ENCODE peak calls at places on chromosomes 13 and 19, in six cellular contexts. One of them, this sample, is unnamed.

GRCh38 chr19:15468675-15469512 is 4.5 kb upstream of the RASAL3 start:
- DNase-seq in MM.1S: no peak
- DNase-seq in hepatocyte: no peak
- DNase-seq in OCI-LY7: no peak
- DNase-seq in PC-3: no peak
- DNase-seq in neural progenitor cell: no peak
- DNase-seq in this sample: no peak

GRCh38 chr13:49367640-49368431 is 76.0 kb downstream of the CAB39L start:
- DNase-seq in MM.1S: no peak
- DNase-seq in PC-3: no peak
- DNase-seq in OCI-LY7: no peak
- DNase-seq in neural progenitor cell: peak; percentile 67
- DNase-seq in hepatocyte: no peak
- DNase-seq in this sample: peak; percentile 79

GRCh38 chr19:38869160-38869835 is 8.8 kb downstream of the RINL start:
- DNase-seq in neural progenitor cell: no peak
- DNase-seq in OCI-LY7: peak; percentile 65
- DNase-seq in hepatocyte: no peak
- DNase-seq in PC-3: no peak
- DNase-seq in MM.1S: no peak
- DNase-seq in this sample: peak; percentile 70

GRCh38 chr13:114105351-114106225 is 26.8 kb downstream of the RASA3 start:
- DNase-seq in hepatocyte: no peak
- DNase-seq in PC-3: no peak
- DNase-seq in neural progenitor cell: no peak
- DNase-seq in MM.1S: no peak
- DNase-seq in OCI-LY7: no peak
- DNase-seq in this sample: no peak

GRCh38 chr13:43057653-43058317 is 34.4 kb downstream of the DNAJC15 start:
- DNase-seq in MM.1S: no peak
- DNase-seq in hepatocyte: no peak
- DNase-seq in OCI-LY7: peak; percentile 23
- DNase-seq in PC-3: no peak
- DNase-seq in neural progenitor cell: peak; percentile 35
- DNase-seq in this sample: peak; percentile 27

GRCh38 chr13:111251646-111252448 is 68.6 kb upstream of the TEX29 start:
- DNase-seq in neural progenitor cell: no peak
- DNase-seq in PC-3: no peak
- DNase-seq in OCI-LY7: no peak
- DNase-seq in MM.1S: no peak
- DNase-seq in hepatocyte: no peak
- DNase-seq in this sample: no peak

GRCh38 chr19:23917856-23918255 is 3.2 kb downstream of the ZNF726 start:
- DNase-seq in OCI-LY7: no peak
- DNase-seq in hepatocyte: no peak
- DNase-seq in neural progenitor cell: no peak
- DNase-seq in MM.1S: no peak
- DNase-seq in PC-3: no peak
- DNase-seq in this sample: no peak

GRCh38 chr13:43293561-43293960 is 270.2 kb downstream of the DNAJC15 start:
- DNase-seq in hepatocyte: no peak
- DNase-seq in neural progenitor cell: no peak
- DNase-seq in MM.1S: no peak
- DNase-seq in PC-3: no peak
- DNase-seq in OCI-LY7: no peak
- DNase-seq in this sample: no peak

GRCh38 chr19:41230067-41230857 is 11.2 kb downstream of the AXL start:
- DNase-seq in PC-3: no peak
- DNase-seq in OCI-LY7: no peak
- DNase-seq in neural progenitor cell: no peak
- DNase-seq in MM.1S: no peak
- DNase-seq in hepatocyte: no peak
- DNase-seq in this sample: no peak

GRCh38 chr13:94968040-94968756 is 255.9 kb upstream of the SOX21 start:
- DNase-seq in MM.1S: no peak
- DNase-seq in OCI-LY7: no peak
- DNase-seq in neural progenitor cell: peak; percentile 86
- DNase-seq in PC-3: no peak
- DNase-seq in hepatocyte: peak; percentile 36
- DNase-seq in this sample: peak; percentile 83

GRCh38 chr19:7179917-7180306 is 110.4 kb downstream of the ZNF557 start:
- DNase-seq in OCI-LY7: no peak
- DNase-seq in neural progenitor cell: no peak
- DNase-seq in hepatocyte: no peak
- DNase-seq in PC-3: no peak
- DNase-seq in MM.1S: no peak
- DNase-seq in this sample: no peak

GRCh38 chr19:2636897-2637683 is 65.4 kb downstream of the GNG7 start:
- DNase-seq in OCI-LY7: peak; percentile 68
- DNase-seq in neural progenitor cell: peak; percentile 76
- DNase-seq in hepatocyte: peak; percentile 77
- DNase-seq in MM.1S: peak; percentile 66
- DNase-seq in PC-3: peak; percentile 58
- DNase-seq in this sample: peak; percentile 75

GRCh38 chr19:43504426-43505185 is at the start of gene PHLDB3:
- DNase-seq in MM.1S: peak; percentile 39
- DNase-seq in PC-3: peak; percentile 17
- DNase-seq in OCI-LY7: no peak
- DNase-seq in neural progenitor cell: no peak
- DNase-seq in hepatocyte: peak; percentile 77
- DNase-seq in this sample: peak; percentile 65

GRCh38 chr19:19405919-19406877 is 723 bp downstream of the GATAD2A start:
- DNase-seq in neural progenitor cell: peak; percentile 80
- DNase-seq in PC-3: peak; percentile 54
- DNase-seq in OCI-LY7: peak; percentile 52
- DNase-seq in hepatocyte: peak; percentile 75
- DNase-seq in MM.1S: peak; percentile 25
- DNase-seq in this sample: peak; percentile 83

GRCh38 chr13:113029487-113030258 is 60.7 kb downstream of the MCF2L start:
- DNase-seq in PC-3: peak; percentile 46
- DNase-seq in MM.1S: peak; percentile 20
- DNase-seq in neural progenitor cell: peak; percentile 70
- DNase-seq in hepatocyte: peak; percentile 69
- DNase-seq in OCI-LY7: peak; percentile 34
- DNase-seq in this sample: peak; percentile 81

GRCh38 chr19:6767081-6767356 is 216 bp downstream of the SH2D3A start:
- DNase-seq in OCI-LY7: peak; percentile 81
- DNase-seq in neural progenitor cell: peak; percentile 34
- DNase-seq in hepatocyte: no peak
- DNase-seq in MM.1S: peak; percentile 71
- DNase-seq in PC-3: peak; percentile 90
- DNase-seq in this sample: peak; percentile 36

GRCh38 chr13:50222569-50223332 is 207.5 kb downstream of the KCNRG start:
- DNase-seq in hepatocyte: peak; percentile 44
- DNase-seq in MM.1S: peak; percentile 80
- DNase-seq in neural progenitor cell: no peak
- DNase-seq in OCI-LY7: no peak
- DNase-seq in PC-3: peak; percentile 66
- DNase-seq in this sample: no peak

GRCh38 chr13:41061914-41062837 is 867 bp downstream of the WBP4 start:
- DNase-seq in hepatocyte: peak; percentile 86
- DNase-seq in OCI-LY7: no peak
- DNase-seq in MM.1S: peak; percentile 39
- DNase-seq in PC-3: peak; percentile 44
- DNase-seq in neural progenitor cell: no peak
- DNase-seq in this sample: peak; percentile 76

GRCh38 chr19:20072936-20073335 is 4.9 kb upstream of the ZNF90 start:
- DNase-seq in PC-3: no peak
- DNase-seq in MM.1S: no peak
- DNase-seq in neural progenitor cell: no peak
- DNase-seq in OCI-LY7: no peak
- DNase-seq in hepatocyte: no peak
- DNase-seq in this sample: no peak

DNA sequence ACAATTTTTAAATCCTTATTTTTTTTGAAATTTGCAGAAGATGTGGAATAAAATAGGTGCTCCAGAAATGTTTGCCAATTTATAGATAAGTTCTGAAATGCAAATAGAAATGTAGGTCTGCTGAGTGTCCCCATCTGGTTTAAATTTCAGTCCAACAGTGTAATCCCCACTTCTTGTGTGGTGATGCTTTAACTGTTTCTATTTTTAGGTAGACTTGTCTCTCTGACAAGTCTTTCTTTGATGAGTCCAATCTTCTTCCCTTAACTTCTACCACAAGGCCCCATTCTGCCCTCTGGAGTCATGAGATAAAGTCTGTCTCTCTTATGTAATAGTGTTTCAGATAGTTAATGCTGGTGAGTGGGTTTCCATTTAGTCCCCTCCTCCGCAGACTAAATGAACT is 390.4 kb downstream of the RFC3 start:
- DNase-seq in hepatocyte: no peak
- DNase-seq in MM.1S: no peak
- DNase-seq in neural progenitor cell: no peak
- DNase-seq in PC-3: no peak
- DNase-seq in OCI-LY7: no peak
- DNase-seq in this sample: no peak
- TF ChIP-seq EZH2phosphoT487 in hepatocyte: no peak
- TF ChIP-seq EZH2phosphoT487 in MM.1S: no peak
- TF ChIP-seq EZH2phosphoT487 in neural progenitor cell: no peak
- TF ChIP-seq EZH2phosphoT487 in PC-3: no peak
- TF ChIP-seq EZH2phosphoT487 in OCI-LY7: no peak
- TF ChIP-seq EZH2phosphoT487 in this sample: no peak

GRCh38 chr13:24392972-24393371 is 83.6 kb downstream of the C1QTNF9 start:
- DNase-seq in PC-3: no peak
- DNase-seq in OCI-LY7: no peak
- DNase-seq in neural progenitor cell: no peak
- DNase-seq in MM.1S: no peak
- DNase-seq in hepatocyte: no peak
- DNase-seq in this sample: no peak

GRCh38 chr13:24385902-24386301 is 76.5 kb downstream of the C1QTNF9 start:
- DNase-seq in MM.1S: no peak
- DNase-seq in OCI-LY7: no peak
- DNase-seq in neural progenitor cell: no peak
- DNase-seq in hepatocyte: no peak
- DNase-seq in PC-3: no peak
- DNase-seq in this sample: no peak

GRCh38 chr13:24381539-24382265 is 72.3 kb downstream of the C1QTNF9 start:
- DNase-seq in MM.1S: no peak
- DNase-seq in OCI-LY7: no peak
- DNase-seq in PC-3: peak; percentile 5
- DNase-seq in hepatocyte: no peak
- DNase-seq in neural progenitor cell: peak; percentile 9
- DNase-seq in this sample: peak; percentile 35

GRCh38 chr13:24389506-24389905 is 80.1 kb downstream of the C1QTNF9 start:
- DNase-seq in OCI-LY7: no peak
- DNase-seq in PC-3: no peak
- DNase-seq in MM.1S: no peak
- DNase-seq in hepatocyte: no peak
- DNase-seq in neural progenitor cell: no peak
- DNase-seq in this sample: no peak

DNA sequence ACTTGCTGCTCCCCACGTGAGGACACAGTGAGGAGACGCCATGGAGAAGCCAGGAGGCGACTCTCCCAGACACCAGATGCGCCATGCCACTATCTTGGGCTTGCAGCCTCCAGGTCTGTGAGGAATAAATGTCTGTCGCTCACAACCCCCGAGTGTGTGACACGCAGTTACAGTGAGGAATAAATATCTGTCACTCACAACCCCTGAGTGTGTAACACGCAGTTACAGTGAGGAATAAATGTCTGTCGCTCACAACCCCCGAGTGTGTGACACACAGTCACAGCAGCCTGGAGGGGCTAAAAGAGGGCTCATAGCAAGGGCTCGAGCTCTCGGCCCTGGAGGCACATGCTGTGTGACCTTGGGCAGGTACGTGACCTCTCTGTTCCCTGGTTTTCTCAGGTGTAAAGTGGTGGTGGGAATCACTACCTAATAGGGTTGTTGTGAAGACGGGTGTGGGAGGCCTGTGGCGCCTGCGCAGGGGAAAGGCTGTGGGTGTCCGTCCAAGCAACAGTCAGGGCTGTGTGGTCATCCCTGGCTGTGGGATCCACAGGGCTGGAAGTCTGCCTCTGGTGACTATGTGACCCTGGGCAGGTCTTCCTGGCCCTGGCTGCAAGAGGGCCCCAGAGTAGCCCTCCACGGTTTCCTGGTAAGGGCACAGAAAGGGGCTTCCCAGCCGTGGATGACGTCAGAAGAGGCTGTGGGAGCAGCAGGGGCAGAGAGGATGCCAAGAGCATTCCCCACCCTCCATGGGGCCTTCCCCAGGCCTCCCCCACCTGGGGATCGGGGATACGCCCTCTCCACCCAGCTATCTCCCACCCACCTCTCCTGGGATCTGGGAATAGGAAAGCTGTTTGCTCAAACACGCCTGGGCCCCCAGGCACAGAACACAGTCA is 77.7 kb downstream of the C1QTNF9 start:
- DNase-seq in hepatocyte: no peak
- DNase-seq in PC-3: no peak
- DNase-seq in OCI-LY7: no peak
- DNase-seq in neural progenitor cell: no peak
- DNase-seq in MM.1S: no peak
- DNase-seq in this sample: no peak
- TF ChIP-seq EZH2phosphoT487 in hepatocyte: no peak
- TF ChIP-seq EZH2phosphoT487 in PC-3: no peak
- TF ChIP-seq EZH2phosphoT487 in OCI-LY7: no peak
- TF ChIP-seq EZH2phosphoT487 in neural progenitor cell: no peak
- TF ChIP-seq EZH2phosphoT487 in MM.1S: no peak
- TF ChIP-seq EZH2phosphoT487 in this sample: no peak

GRCh38 chr19:34482380-34483250 is 1.1 kb downstream of the WTIP start:
- DNase-seq in OCI-LY7: no peak
- DNase-seq in neural progenitor cell: peak; percentile 73
- DNase-seq in hepatocyte: peak; percentile 60
- DNase-seq in MM.1S: no peak
- DNase-seq in PC-3: no peak
- DNase-seq in this sample: peak; percentile 65

GRCh38 chr19:34480971-34481821 is at the start of gene WTIP:
- DNase-seq in MM.1S: no peak
- DNase-seq in PC-3: peak; percentile 32
- DNase-seq in neural progenitor cell: peak; percentile 97
- DNase-seq in OCI-LY7: no peak
- DNase-seq in hepatocyte: peak; percentile 92
- DNase-seq in this sample: peak; percentile 89

GRCh38 chr19:34484328-34484727 is 2.8 kb downstream of the WTIP start:
- DNase-seq in PC-3: no peak
- DNase-seq in OCI-LY7: no peak
- DNase-seq in MM.1S: no peak
- DNase-seq in hepatocyte: no peak
- DNase-seq in neural progenitor cell: no peak
- DNase-seq in this sample: peak; percentile 30

GRCh38 chr19:34480491-34480890 is 1.1 kb upstream of the WTIP start:
- DNase-seq in hepatocyte: no peak
- DNase-seq in MM.1S: no peak
- DNase-seq in OCI-LY7: no peak
- DNase-seq in PC-3: no peak
- DNase-seq in neural progenitor cell: no peak
- DNase-seq in this sample: peak; percentile 54

GRCh38 chr19:34481861-34482379 is 362 bp downstream of the WTIP start:
- DNase-seq in MM.1S: no peak
- DNase-seq in PC-3: peak; percentile 8
- DNase-seq in OCI-LY7: no peak
- DNase-seq in hepatocyte: no peak
- DNase-seq in neural progenitor cell: no peak
- DNase-seq in this sample: no peak
- TF ChIP-seq EZH2phosphoT487 in MM.1S: no peak
- TF ChIP-seq EZH2phosphoT487 in PC-3: no peak
- TF ChIP-seq EZH2phosphoT487 in OCI-LY7: no peak
- TF ChIP-seq EZH2phosphoT487 in hepatocyte: no peak
- TF ChIP-seq EZH2phosphoT487 in neural progenitor cell: no peak
- TF ChIP-seq EZH2phosphoT487 in this sample: no peak

GRCh38 chr13:22017226-22017625 is 346.4 kb downstream of the FGF9 start:
- DNase-seq in PC-3: no peak
- DNase-seq in hepatocyte: no peak
- DNase-seq in OCI-LY7: no peak
- DNase-seq in neural progenitor cell: no peak
- DNase-seq in MM.1S: no peak
- DNase-seq in this sample: no peak
- TF ChIP-seq EZH2phosphoT487 in PC-3: no peak
- TF ChIP-seq EZH2phosphoT487 in hepatocyte: no peak
- TF ChIP-seq EZH2phosphoT487 in OCI-LY7: no peak
- TF ChIP-seq EZH2phosphoT487 in neural progenitor cell: no peak
- TF ChIP-seq EZH2phosphoT487 in MM.1S: no peak
- TF ChIP-seq EZH2phosphoT487 in this sample: no peak

GRCh38 chr19:18017275-18018083 is 9.5 kb downstream of the ARRDC2 start:
- DNase-seq in OCI-LY7: no peak
- DNase-seq in PC-3: no peak
- DNase-seq in MM.1S: no peak
- DNase-seq in neural progenitor cell: no peak
- DNase-seq in hepatocyte: no peak
- DNase-seq in this sample: no peak
- TF ChIP-seq EZH2phosphoT487 in OCI-LY7: no peak
- TF ChIP-seq EZH2phosphoT487 in PC-3: no peak
- TF ChIP-seq EZH2phosphoT487 in MM.1S: no peak
- TF ChIP-seq EZH2phosphoT487 in neural progenitor cell: no peak
- TF ChIP-seq EZH2phosphoT487 in hepatocyte: no peak
- TF ChIP-seq EZH2phosphoT487 in this sample: no peak